ENCODE peak calls at places on chromosome 21, in five cellular contexts. One of them, this sample, is unnamed.

GRCh38 chr21:45401916-45402900 is 2.8 kb upstream of the COL18A1 start:
- DNase-seq in lower leg skin: no peak
- DNase-seq in NCI-H460: no peak
- DNase-seq in NCI-H146: no peak
- DNase-seq in breast epithelium: no peak
- DNase-seq in this sample: no peak

GRCh38 chr21:45892156-45892919 is 89.2 kb upstream of the COL6A1 start:
- DNase-seq in lower leg skin: no peak
- DNase-seq in NCI-H460: no peak
- DNase-seq in NCI-H146: no peak
- DNase-seq in breast epithelium: no peak
- DNase-seq in this sample: no peak

GRCh38 chr21:42360317-42360716 is 6.0 kb downstream of the TFF1 start:
- DNase-seq in lower leg skin: no peak
- DNase-seq in NCI-H460: no peak
- DNase-seq in NCI-H146: no peak
- DNase-seq in breast epithelium: no peak
- DNase-seq in this sample: no peak

GRCh38 chr21:44397431-44398031 is 44.1 kb downstream of the TRPM2 start:
- DNase-seq in lower leg skin: no peak
- DNase-seq in NCI-H460: no peak
- DNase-seq in NCI-H146: no peak
- DNase-seq in breast epithelium: no peak
- DNase-seq in this sample: no peak

GRCh38 chr21:16159213-16159970 is 429.6 kb downstream of the USP25 start:
- DNase-seq in lower leg skin: no peak
- DNase-seq in NCI-H460: no peak
- DNase-seq in NCI-H146: no peak
- DNase-seq in breast epithelium: no peak
- DNase-seq in this sample: no peak

GRCh38 chr21:37268186-37268503 is 1.0 kb upstream of the VPS26C start:
- DNase-seq in lower leg skin: no peak
- DNase-seq in NCI-H460: no peak
- DNase-seq in NCI-H146: no peak
- DNase-seq in breast epithelium: no peak
- DNase-seq in this sample: no peak

GRCh38 chr21:42312626-42313104 is 2.5 kb downstream of the TFF3 start:
- DNase-seq in lower leg skin: no peak
- DNase-seq in NCI-H460: no peak
- DNase-seq in NCI-H146: peak; percentile 42
- DNase-seq in breast epithelium: no peak
- DNase-seq in this sample: no peak

GRCh38 chr21:41932191-41932575 is 21.6 kb downstream of the C2CD2 start:
- DNase-seq in lower leg skin: no peak
- DNase-seq in NCI-H460: peak; percentile 30
- DNase-seq in NCI-H146: no peak
- DNase-seq in breast epithelium: no peak
- DNase-seq in this sample: no peak

GRCh38 chr21:46509760-46510159 is 51.1 kb downstream of the DIP2A start:
- DNase-seq in lower leg skin: no peak
- DNase-seq in NCI-H460: peak; percentile 9
- DNase-seq in NCI-H146: no peak
- DNase-seq in breast epithelium: no peak
- DNase-seq in this sample: no peak

GRCh38 chr21:34204021-34204420 is 130.6 kb downstream of the MRPS6 start:
- DNase-seq in lower leg skin: no peak
- DNase-seq in NCI-H460: no peak
- DNase-seq in NCI-H146: peak; percentile 23
- DNase-seq in breast epithelium: no peak
- DNase-seq in this sample: no peak

GRCh38 chr21:40049031-40049958 is 182.1 kb downstream of the PCP4 start:
- DNase-seq in lower leg skin: peak; percentile 35
- DNase-seq in NCI-H460: no peak
- DNase-seq in NCI-H146: peak; percentile 61
- DNase-seq in breast epithelium: no peak
- DNase-seq in this sample: no peak

GRCh38 chr21:46095814-46096595 is 1.9 kb upstream of the COL6A2 start:
- DNase-seq in lower leg skin: peak; percentile 13
- DNase-seq in NCI-H460: no peak
- DNase-seq in NCI-H146: no peak
- DNase-seq in breast epithelium: no peak
- DNase-seq in this sample: no peak

GRCh38 chr21:41283211-41283818 is 33.3 kb upstream of the FAM3B start:
- DNase-seq in lower leg skin: peak; percentile 71
- DNase-seq in NCI-H460: peak; percentile 75
- DNase-seq in NCI-H146: peak; percentile 62
- DNase-seq in breast epithelium: no peak
- DNase-seq in this sample: peak; percentile 92

GRCh38 chr21:45992311-45993209 is 11.0 kb downstream of the COL6A1 start:
- DNase-seq in lower leg skin: peak; percentile 13
- DNase-seq in NCI-H460: no peak
- DNase-seq in NCI-H146: no peak
- DNase-seq in breast epithelium: peak; percentile 50
- DNase-seq in this sample: no peak

GRCh38 chr21:35862969-35863368 is 197.4 kb downstream of the SETD4 start:
- DNase-seq in lower leg skin: no peak
- DNase-seq in NCI-H460: no peak
- DNase-seq in NCI-H146: no peak
- DNase-seq in breast epithelium: no peak
- DNase-seq in this sample: no peak

GRCh38 chr21:27827972-27828371 is 861.1 kb upstream of the ADAMTS5 start:
- DNase-seq in lower leg skin: no peak
- DNase-seq in NCI-H460: no peak
- DNase-seq in NCI-H146: no peak
- DNase-seq in breast epithelium: no peak
- DNase-seq in this sample: no peak

GRCh38 chr21:45379901-45380330 is 25.0 kb upstream of the COL18A1 start:
- DNase-seq in lower leg skin: no peak
- DNase-seq in NCI-H460: no peak
- DNase-seq in NCI-H146: no peak
- DNase-seq in breast epithelium: no peak
- DNase-seq in this sample: no peak

GRCh38 chr21:37912616-37913015 is 3.6 kb downstream of the KCNJ6 start:
- DNase-seq in lower leg skin: no peak
- DNase-seq in NCI-H460: no peak
- DNase-seq in NCI-H146: no peak
- DNase-seq in breast epithelium: no peak
- DNase-seq in this sample: no peak

GRCh38 chr21:9758888-9759287 is 762.5 kb upstream of the TPTE start:
- DNase-seq in lower leg skin: no peak
- DNase-seq in NCI-H460: no peak
- DNase-seq in NCI-H146: no peak
- DNase-seq in breast epithelium: no peak
- DNase-seq in this sample: no peak

GRCh38 chr21:42113926-42114409 is 42.9 kb downstream of the UMODL1 start:
- DNase-seq in lower leg skin: peak; percentile 81
- DNase-seq in NCI-H460: no peak
- DNase-seq in NCI-H146: no peak
- DNase-seq in breast epithelium: peak; percentile 77
- DNase-seq in this sample: peak; percentile 82

GRCh38 chr21:45396620-45396995 is 8.4 kb upstream of the COL18A1 start:
- DNase-seq in lower leg skin: no peak
- DNase-seq in NCI-H460: no peak
- DNase-seq in NCI-H146: no peak
- DNase-seq in breast epithelium: no peak
- DNase-seq in this sample: no peak

GRCh38 chr21:31130821-31131220 is 92.5 kb upstream of the KRTAP19-8 start:
- DNase-seq in lower leg skin: no peak
- DNase-seq in NCI-H460: no peak
- DNase-seq in NCI-H146: no peak
- DNase-seq in breast epithelium: no peak
- DNase-seq in this sample: no peak

GRCh38 chr21:28745131-28746055 is 247.3 kb downstream of the LTN1 start:
- DNase-seq in lower leg skin: peak; percentile 72
- DNase-seq in NCI-H460: peak; percentile 68
- DNase-seq in NCI-H146: peak; percentile 49
- DNase-seq in breast epithelium: peak; percentile 68
- DNase-seq in this sample: peak; percentile 67

GRCh38 chr21:15272591-15272990 is 207.8 kb upstream of the NRIP1 start:
- DNase-seq in lower leg skin: no peak
- DNase-seq in NCI-H460: no peak
- DNase-seq in NCI-H146: no peak
- DNase-seq in breast epithelium: no peak
- DNase-seq in this sample: no peak

GRCh38 chr21:42657676-42658319 is 4.4 kb downstream of the PDE9A start:
- DNase-seq in lower leg skin: no peak
- DNase-seq in NCI-H460: no peak
- DNase-seq in NCI-H146: no peak
- DNase-seq in breast epithelium: no peak
- DNase-seq in this sample: no peak

GRCh38 chr21:34018185-34018584 is 55.2 kb upstream of the MRPS6 start:
- DNase-seq in lower leg skin: no peak
- DNase-seq in NCI-H460: no peak
- DNase-seq in NCI-H146: no peak
- DNase-seq in breast epithelium: no peak
- DNase-seq in this sample: no peak

GRCh38 chr21:33858672-33859372 is 56.8 kb downstream of the ATP5PO start:
- DNase-seq in lower leg skin: no peak
- DNase-seq in NCI-H460: no peak
- DNase-seq in NCI-H146: no peak
- DNase-seq in breast epithelium: no peak
- DNase-seq in this sample: no peak

GRCh38 chr21:19109694-19110093 is 706.1 kb upstream of the TMPRSS15 start:
- DNase-seq in lower leg skin: no peak
- DNase-seq in NCI-H460: no peak
- DNase-seq in NCI-H146: no peak
- DNase-seq in breast epithelium: no peak
- DNase-seq in this sample: no peak

GRCh38 chr21:38447611-38448010 is 50.7 kb downstream of the ERG start:
- DNase-seq in lower leg skin: no peak
- DNase-seq in NCI-H460: no peak
- DNase-seq in NCI-H146: no peak
- DNase-seq in breast epithelium: no peak
- DNase-seq in this sample: no peak

GRCh38 chr21:41630249-41630648 is 122.3 kb upstream of the TMPRSS2 start:
- DNase-seq in lower leg skin: peak; percentile 73
- DNase-seq in NCI-H460: peak; percentile 53
- DNase-seq in NCI-H146: no peak
- DNase-seq in breast epithelium: no peak
- DNase-seq in this sample: no peak

GRCh38 chr21:24259241-24259640 is 1348.0 kb downstream of the MRPL39 start:
- DNase-seq in lower leg skin: no peak
- DNase-seq in NCI-H460: no peak
- DNase-seq in NCI-H146: no peak
- DNase-seq in breast epithelium: no peak
- DNase-seq in this sample: no peak